ENCODE peak calls at places on chromosomes 12 and 14, in six cellular contexts. W is SJCRH30; A is esophagus squamous epithelium; R is CD8-positive, alpha-beta memory T cell; D is SJSA1; J is uterus. H is an unnamed sample. For H3K4me1 and H3K36me3, the result is how much of the 10 kb centered on the place peaks cover.

GRCh38 chr12:92233346-92234015 is 87.8 kb upstream of the BTG1 start:
- DNase-seq in W (no peak), A (no peak), R (no peak), D (no peak), J (no peak), H (no peak)

GRCh38 chr12:48815281-48816110 is 2.8 kb upstream of the CACNB3 start:
- DNase-seq in W (peak), A (no peak), R (no peak), D (peak), J (peak), H (no peak)

GRCh38 chr14:72613975-72614319 is 280.0 kb downstream of the DPF3 start:
- DNase-seq in W (no peak), A (no peak), R (no peak), D (peak), J (no peak), H (peak)

GRCh38 chr14:22251090-22251489 is 337.9 kb downstream of the DAD1 start:
- DNase-seq in W (no peak), A (no peak), R (no peak), D (no peak), J (no peak), H (no peak)

GRCh38 chr12:89349814-89350213 is 2.5 kb downstream of the DUSP6 start:
- DNase-seq in W (peak), A (no peak), R (no peak), D (no peak), J (no peak), H (no peak)

GRCh38 chr12:13992585-13992984 is 11.2 kb upstream of the GRIN2B start:
- DNase-seq in W (no peak), A (no peak), R (no peak), D (no peak), J (no peak), H (no peak)

GRCh38 chr12:55965941-55966407 is at the start of gene PMEL:
- DNase-seq in W (no peak), A (no peak), R (no peak), D (no peak), J (no peak), H (no peak)

GRCh38 chr12:95224202-95225170 is 6.9 kb downstream of the VEZT start:
- DNase-seq in W (no peak), A (no peak), R (no peak), D (no peak), J (no peak), H (no peak)

GRCh38 chr14:77498120-77498979 is at the start of gene ISM2:
- DNase-seq in W (no peak), A (no peak), R (no peak), D (peak), J (peak), H (no peak)

GRCh38 chr12:9944404-9944803 is 12.2 kb upstream of the CLEC2A start:
- DNase-seq in W (no peak), A (no peak), R (no peak), D (no peak), J (no peak), H (no peak)

GRCh38 chr14:55609681-55610080 is 29.7 kb downstream of the KTN1 start:
- DNase-seq in W (no peak), A (no peak), R (no peak), D (no peak), J (no peak), H (no peak)

GRCh38 chr14:63039800-63040380 is 5.4 kb downstream of the KCNH5 start:
- DNase-seq in W (no peak), A (no peak), R (no peak), D (no peak), J (no peak), H (no peak)

GRCh38 chr14:29463727-29464370 is 463.8 kb downstream of the PRKD1 start:
- DNase-seq in W (no peak), A (no peak), R (no peak), D (no peak), J (no peak), H (no peak)

GRCh38 chr12:5779401-5779800 is 165.7 kb downstream of the ANO2 start:
- DNase-seq in W (no peak), A (no peak), R (no peak), D (no peak), J (no peak), H (no peak)

GRCh38 chr12:29225834-29226233 is 76.8 kb downstream of the FAR2 start:
- DNase-seq in W (no peak), A (no peak), R (no peak), D (no peak), J (no peak), H (no peak)

GRCh38 chr12:59036973-59037807 is 116.9 kb upstream of the LRIG3 start:
- DNase-seq in W (peak), A (no peak), R (no peak), D (no peak), J (no peak), H (no peak)

GRCh38 chr14:75333523-75334190 is 55.0 kb downstream of the FOS start:
- DNase-seq in W (no peak), A (no peak), R (no peak), D (no peak), J (no peak), H (no peak)

GRCh38 chr14:65287264-65288131 is 125.0 kb upstream of the FUT8 start:
- DNase-seq in W (no peak), A (no peak), R (peak), D (no peak), J (no peak), H (peak)

GRCh38 chr14:81886588-81886987 is 352.9 kb upstream of the SEL1L start:
- DNase-seq in W (no peak), A (no peak), R (no peak), D (no peak), J (no peak), H (no peak)

GRCh38 chr14:69880851-69881250 is 1.6 kb downstream of the SMOC1 start:
- DNase-seq in W (no peak), A (no peak), R (no peak), D (no peak), J (no peak), H (no peak)

GRCh38 chr12:71548906-71549305 is 109.3 kb downstream of the LGR5 start:
- DNase-seq in W (peak), A (no peak), R (no peak), D (no peak), J (no peak), H (no peak)

GRCh38 chr12:71556881-71557280 is 106.8 kb downstream of the ZFC3H1 start:
- DNase-seq in W (peak), A (no peak), R (no peak), D (peak), J (no peak), H (no peak)

GRCh38 chr12:71556471-71556870 is 107.2 kb downstream of the ZFC3H1 start:
- DNase-seq in W (no peak), A (no peak), R (no peak), D (no peak), J (no peak), H (no peak)

GRCh38 chr12:71551529-71551928 is 111.9 kb downstream of the LGR5 start:
- DNase-seq in W (no peak), A (no peak), R (no peak), D (no peak), J (no peak), H (no peak)

GRCh38 chr12:71552728-71553501 is 110.7 kb downstream of the ZFC3H1 start:
- DNase-seq in W (peak), A (no peak), R (no peak), D (no peak), J (no peak), H (no peak)
- H3K4me1 ChIP-seq in W (under half), A (under half), R (under half), D (under half), J (under half), H (under half)

GRCh38 chr12:130286741-130287140 is 50.9 kb upstream of the PIWIL1 start:
- DNase-seq in W (no peak), A (no peak), R (no peak), D (no peak), J (no peak), H (no peak)
- H3K36me3 ChIP-seq in W (under half), A (under half), R (under half), D (under half), J (under half), H (under half)

DNA sequence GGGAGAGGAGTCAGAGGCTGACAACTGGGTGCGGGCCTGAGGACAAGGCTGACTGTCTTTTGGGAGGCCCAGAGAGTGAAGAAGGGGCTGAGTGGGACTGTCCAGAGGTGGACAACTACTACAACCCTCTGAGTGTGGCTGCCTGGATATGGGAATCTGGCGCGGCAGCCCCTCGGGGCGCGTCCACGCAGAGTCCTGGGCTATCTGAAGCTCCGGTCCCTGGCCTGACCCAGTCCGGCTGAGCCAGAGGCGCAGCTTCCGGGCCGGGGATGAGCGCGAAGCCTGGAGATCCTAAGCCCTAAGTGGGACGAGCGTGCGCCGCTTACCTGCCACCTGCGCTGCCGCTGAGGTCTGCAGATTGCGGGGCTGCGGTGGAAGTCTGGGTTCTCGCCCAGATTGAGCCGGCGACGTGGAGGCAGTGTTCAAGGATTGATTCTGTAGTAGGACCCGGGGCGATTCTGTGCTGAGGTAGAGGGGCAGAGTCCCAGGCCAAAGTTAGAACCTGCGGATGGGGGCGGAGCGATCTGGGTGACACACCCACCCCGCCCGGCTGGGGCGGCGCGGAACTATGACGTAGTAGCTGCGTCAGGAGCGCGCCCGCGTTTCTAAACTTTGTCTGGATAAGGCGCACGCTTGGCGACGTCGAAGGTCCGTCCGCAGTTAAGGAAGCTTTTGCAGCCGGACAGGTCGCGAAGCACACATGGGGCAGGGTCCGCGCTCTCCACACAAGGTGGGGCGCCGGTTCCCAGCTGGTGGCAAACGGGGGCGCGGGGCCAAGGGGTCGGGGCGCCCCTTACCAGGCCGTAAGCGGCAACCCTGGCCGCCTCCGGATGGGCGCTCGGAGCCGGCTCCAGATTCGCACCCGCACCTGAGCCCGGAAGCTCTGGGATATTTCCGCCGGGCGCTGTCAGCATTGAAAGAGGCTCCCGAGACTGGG is at the start of the genes DHRS1 and NOP9:
- DNase-seq in W (peak), A (peak), R (peak), D (peak), J (peak), H (peak)
- H3K27ac ChIP-seq in W (peak), A (peak), R (peak), D (peak), J (peak), H (peak)

DNA sequence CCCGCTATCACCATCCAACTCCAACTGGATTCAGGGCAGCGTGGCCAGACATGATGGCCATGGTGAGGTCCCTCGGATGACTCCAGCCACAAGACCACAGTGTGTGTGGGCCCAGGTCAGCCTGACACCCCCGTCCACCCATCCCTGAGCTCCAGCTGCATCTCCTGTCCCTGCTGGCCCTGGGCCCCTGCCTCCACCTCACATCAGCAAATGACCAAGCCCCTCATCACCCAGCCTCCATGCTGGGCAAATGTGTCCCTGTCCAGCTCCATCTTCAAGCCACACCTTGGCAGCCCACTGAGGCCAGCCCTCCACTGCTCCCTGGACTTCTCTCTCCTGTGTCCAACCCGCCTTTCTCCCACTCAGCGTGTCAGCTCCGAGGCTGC is 3.2 kb downstream of the GPR132 start:
- DNase-seq in W (no peak), A (no peak), R (no peak), D (no peak), J (no peak), H (no peak)
- H3K4me1 ChIP-seq in W (half or more), A (half or more), R (half or more), D (under half), J (under half), H (half or more)